ENCODE peak calls at places on chromosomes 2 and 18, in nine cellular contexts. W is body of pancreas, O is upper lobe of right lung, K is Panc1, G is BE2C, S is bronchial epithelial cell, J is neural progenitor cell, L is cardiac fibroblast, V is right atrium auricular region. N is an unnamed sample.

GRCh38 chr18:56233595-56233994 is 404.8 kb downstream of the TXNL1 start:
- DNase-seq in K (no peak), G (no peak), L (peak), J (no peak), S (peak), W (no peak), V (no peak), O (no peak), N (peak)

GRCh38 chr2:55616509-55617159 is 788 bp downstream of the PPP4R3B start:
- DNase-seq in K (no peak), L (peak), G (peak), J (peak), S (peak), O (no peak), W (peak), V (no peak), N (no peak)

GRCh38 chr2:109353806-109354745 is 225.1 kb downstream of the SH3RF3 start:
- DNase-seq in S (no peak), L (no peak), O (no peak), G (no peak), J (no peak), V (peak), K (no peak), W (no peak), N (no peak)

GRCh38 chr18:48675912-48676311 is 137.1 kb downstream of the CTIF start:
- DNase-seq in O (peak), J (no peak), V (no peak), S (no peak), K (no peak), L (no peak), G (no peak), W (no peak), N (no peak)

GRCh38 chr2:160650196-160651108 is 156.8 kb upstream of the RBMS1 start:
- DNase-seq in W (no peak), L (no peak), O (no peak), J (no peak), G (no peak), S (peak), K (no peak), V (no peak), N (no peak)

GRCh38 chr2:127195140-127196074 is 24.7 kb downstream of the CYP27C1 start:
- DNase-seq in G (no peak), J (no peak), V (peak), L (no peak), K (no peak), S (no peak), W (no peak), O (no peak), N (no peak)

GRCh38 chr2:77013932-77014331 is 508.2 kb downstream of the LRRTM4 start:
- DNase-seq in K (no peak), G (no peak), V (no peak), W (no peak), S (peak), O (no peak), J (no peak), L (no peak), N (no peak)

GRCh38 chr2:191680639-191681038 is 2.7 kb downstream of the NABP1 start:
- DNase-seq in J (no peak), K (no peak), G (no peak), S (no peak), W (no peak), V (no peak), O (no peak), L (no peak), N (no peak)

GRCh38 chr18:27604583-27604982 is 419.5 kb upstream of the CHST9 start:
- DNase-seq in K (no peak), L (peak), W (no peak), O (no peak), V (no peak), J (no peak), G (no peak), S (peak), N (no peak)

DNA sequence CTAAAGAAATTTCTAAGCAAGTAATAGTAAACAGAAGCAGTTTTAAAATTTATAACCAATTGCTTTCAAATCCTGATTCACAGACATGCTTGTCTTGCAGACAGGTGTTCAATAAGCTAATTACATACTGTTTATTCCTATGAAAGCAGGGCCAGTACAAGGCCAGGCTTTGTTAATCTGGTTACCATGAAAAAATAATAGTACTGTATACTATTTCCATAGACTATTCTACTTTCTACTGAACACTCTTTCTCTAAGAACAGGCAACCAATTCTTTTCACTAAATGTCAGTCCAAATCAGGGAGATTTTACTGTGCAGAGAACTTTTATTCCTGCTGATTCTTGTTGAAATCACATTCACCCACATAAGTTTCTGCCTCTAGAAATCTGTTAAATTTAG is 2.9 kb upstream of the SRSF7 start:
- DNase-seq in K (no peak), W (no peak), S (no peak), V (no peak), O (no peak), L (no peak), J (no peak), G (no peak), N (no peak)
- H3K4me3 ChIP-seq in K (no peak), W (no peak), S (no peak), V (no peak), O (no peak), L (no peak), J (no peak), G (no peak), N (no peak)

GRCh38 chr2:10178751-10179150 is 56.2 kb downstream of the RRM2 start:
- DNase-seq in S (no peak), L (no peak), V (no peak), O (no peak), W (no peak), J (no peak), G (no peak), K (no peak), N (no peak)
- TF ChIP-seq CTCF in S (no peak), L (no peak), V (no peak), O (no peak), W (no peak), J (no peak), G (no peak), K (no peak), N (no peak)

GRCh38 chr2:57726294-57726693 is 320.3 kb upstream of the VRK2 start:
- DNase-seq in O (no peak), J (no peak), G (no peak), S (no peak), L (no peak), W (no peak), K (no peak), V (no peak), N (no peak)

DNA sequence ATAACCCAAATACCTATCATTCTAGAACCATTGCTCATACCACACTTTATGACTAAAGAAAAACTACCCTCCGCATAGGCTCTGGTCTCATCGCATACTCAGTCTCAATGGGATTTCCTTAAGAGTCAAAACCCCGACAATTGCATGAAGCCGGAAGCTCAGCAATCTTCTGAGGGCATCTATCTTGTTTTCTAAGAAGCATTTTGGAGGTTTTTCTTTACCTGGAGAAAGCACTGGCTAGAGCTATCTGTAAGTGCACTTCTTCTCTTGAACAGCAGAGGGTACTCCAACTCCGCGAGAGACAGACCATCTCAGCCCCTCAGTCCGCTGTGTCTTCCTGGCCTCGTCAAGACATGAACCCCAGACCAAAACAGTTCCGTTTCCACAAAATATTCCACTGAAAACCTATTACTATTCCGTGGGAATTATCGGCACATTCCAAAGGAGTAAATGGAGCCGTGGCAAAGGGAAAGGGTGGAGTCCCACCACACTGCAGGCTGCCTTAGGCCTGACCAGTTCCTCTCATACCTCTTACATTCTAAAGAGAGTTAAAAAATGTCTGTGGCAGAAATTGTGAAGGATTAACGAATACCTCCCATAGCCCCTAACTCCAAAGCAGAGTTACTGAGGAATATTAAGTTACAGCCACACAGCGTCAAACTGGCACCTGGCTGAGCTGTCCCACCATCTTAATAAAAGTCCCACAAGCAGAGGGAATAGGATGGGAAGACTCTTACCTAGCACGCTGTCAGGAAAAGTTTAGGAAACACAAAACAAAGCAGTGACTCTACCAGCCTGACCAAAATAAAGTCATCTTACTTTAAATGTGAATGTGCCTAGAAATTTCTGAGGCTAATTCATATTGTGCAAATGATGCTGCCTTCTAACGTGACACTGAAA is 325.6 kb upstream of the VRK2 start:
- DNase-seq in G (peak), K (peak), S (peak), W (peak), L (peak), J (peak), O (peak), V (no peak), N (peak)
- H3K4me3 ChIP-seq in G (no peak), K (no peak), S (no peak), W (no peak), L (peak), J (peak), O (peak), V (no peak), N (peak)

DNA sequence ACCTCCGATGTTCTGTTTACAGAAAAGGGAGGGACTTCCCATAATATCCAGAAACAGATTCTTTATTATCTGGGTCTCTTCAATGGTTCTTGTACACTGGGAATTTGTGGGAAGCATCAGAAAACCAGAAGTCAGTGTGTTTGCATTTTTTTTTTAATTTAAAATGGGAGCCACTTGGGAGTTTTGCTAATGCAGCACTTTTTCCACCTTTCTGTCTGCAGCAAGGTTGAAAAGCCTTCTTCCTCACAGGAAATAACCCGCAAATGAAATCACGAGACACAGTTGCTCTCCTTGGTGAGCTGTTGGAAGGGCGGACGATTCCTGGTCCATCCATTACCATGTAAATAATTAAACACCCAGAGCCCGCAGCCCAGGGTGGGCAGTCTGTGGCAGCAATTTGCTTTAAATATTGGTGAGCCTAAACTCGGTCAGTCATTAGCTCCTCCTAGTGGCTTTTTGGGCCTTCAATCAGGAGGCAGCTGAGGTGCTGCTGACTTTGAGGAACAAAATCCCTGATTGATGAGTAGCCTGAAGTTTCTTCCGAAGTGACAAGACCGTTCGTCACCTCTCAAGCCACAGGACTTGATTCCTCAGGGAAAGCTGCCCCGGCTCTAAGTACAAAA is 471.5 kb downstream of the EPHA4 start:
- DNase-seq in W (no peak), G (no peak), V (no peak), J (peak), K (no peak), L (no peak), O (no peak), S (no peak), N (no peak)
- TF ChIP-seq CTCF in W (no peak), G (no peak), V (peak), J (peak), K (no peak), L (no peak), O (no peak), S (peak), N (peak)

DNA sequence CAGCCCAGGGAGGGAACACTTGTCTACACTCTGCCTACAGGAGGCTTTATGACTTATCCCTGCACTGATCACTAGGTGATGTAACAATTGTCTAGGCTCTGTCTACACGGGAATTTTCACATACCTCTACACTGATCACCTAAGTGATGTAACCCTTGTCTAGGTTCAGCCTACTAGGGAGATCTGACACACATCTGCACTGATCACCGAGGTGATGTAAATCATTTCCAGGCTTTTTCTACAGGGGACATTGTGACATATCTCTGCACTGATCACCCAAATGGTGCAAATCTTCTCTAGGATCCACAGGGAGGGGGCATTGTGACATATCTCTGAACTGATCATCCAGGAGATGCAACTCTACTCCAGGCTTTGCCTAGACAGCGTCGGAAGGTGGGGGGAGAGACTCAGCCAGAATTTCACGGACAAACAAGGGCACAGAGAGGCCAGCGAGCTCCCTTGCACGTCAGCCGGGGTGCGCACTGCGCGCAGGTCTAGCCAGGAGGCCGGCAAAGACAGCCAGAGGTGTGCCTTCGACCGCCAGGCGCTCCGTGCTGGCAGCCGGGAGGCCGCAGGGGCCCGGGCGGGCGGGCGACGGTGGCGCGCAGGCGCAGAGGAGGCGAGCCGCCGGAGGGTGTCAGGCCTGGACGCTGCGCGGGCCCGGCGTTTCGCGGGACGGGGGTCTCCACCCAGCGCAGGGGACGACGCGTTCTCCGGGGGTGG is 46.9 kb upstream of the USP14 start:
- DNase-seq in W (peak), S (peak), J (peak), V (no peak), L (peak), K (no peak), O (peak), G (peak), N (no peak)
- H3K4me3 ChIP-seq in W (no peak), S (peak), J (no peak), V (peak), L (peak), K (peak), O (peak), G (peak), N (peak)

DNA sequence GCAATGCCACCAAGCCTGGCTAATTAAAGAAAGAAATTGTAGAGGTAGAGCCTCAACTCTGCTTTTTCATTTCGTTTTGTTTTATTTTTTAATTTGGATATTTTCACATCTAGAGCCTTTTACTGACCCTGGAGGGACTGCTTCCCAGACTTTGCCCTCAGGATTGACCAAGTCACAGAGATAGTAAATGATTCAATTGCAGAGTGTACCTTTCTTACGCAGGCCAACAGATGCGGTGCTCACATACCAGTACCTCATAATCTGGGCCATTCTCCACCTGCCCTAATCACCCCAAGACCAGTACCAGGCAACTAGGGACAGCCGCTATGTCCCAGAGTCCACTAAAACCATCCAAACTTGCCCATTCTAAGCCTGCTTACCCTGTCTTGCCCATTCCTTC is 110.8 kb downstream of the DDX1 start:
- DNase-seq in S (no peak), J (no peak), L (no peak), G (no peak), W (no peak), O (no peak), V (no peak), K (no peak), N (no peak)
- TF ChIP-seq CTCF in S (no peak), J (no peak), L (no peak), G (no peak), W (no peak), O (no peak), V (no peak), K (no peak), N (no peak)

DNA sequence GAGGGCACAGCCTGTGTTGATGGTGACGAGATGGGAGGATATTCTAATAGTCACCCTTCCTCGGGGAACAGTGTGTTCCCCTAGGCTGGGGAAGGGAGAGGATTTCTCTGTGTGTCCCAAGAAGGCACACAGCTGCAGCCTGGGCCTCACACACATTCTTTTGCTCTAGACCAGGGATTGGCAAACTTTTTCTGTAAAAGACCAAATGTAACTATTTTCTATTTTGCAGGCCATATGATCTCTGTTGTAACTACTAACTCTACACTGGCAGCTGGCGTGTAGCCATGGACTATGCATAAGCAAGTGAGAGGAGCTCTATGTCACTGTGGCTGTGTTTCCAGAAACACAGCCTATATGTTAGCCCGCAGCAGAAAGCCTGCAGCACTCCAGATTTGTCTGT is 65.8 kb downstream of the ARHGAP28 start:
- DNase-seq in V (no peak), W (peak), G (no peak), S (no peak), K (no peak), L (peak), J (no peak), O (no peak), N (peak)
- H3K4me3 ChIP-seq in V (no peak), W (no peak), G (no peak), S (no peak), K (no peak), L (no peak), J (no peak), O (no peak), N (no peak)

GRCh38 chr2:241349941-241350340 is 6.1 kb upstream of the FARP2 start:
- DNase-seq in G (no peak), K (no peak), S (no peak), L (no peak), V (no peak), J (no peak), O (no peak), W (no peak), N (no peak)

GRCh38 chr2:241351640-241352031 is 4.4 kb upstream of the FARP2 start:
- DNase-seq in L (no peak), J (no peak), S (no peak), V (no peak), W (no peak), K (no peak), G (no peak), O (no peak), N (no peak)

GRCh38 chr2:241350530-241350877 is 5.6 kb upstream of the FARP2 start:
- DNase-seq in S (no peak), K (no peak), V (no peak), W (no peak), L (no peak), O (no peak), G (no peak), J (no peak), N (no peak)

GRCh38 chr2:241350878-241351639 is 5.0 kb upstream of the FARP2 start:
- DNase-seq in J (no peak), L (no peak), V (no peak), S (no peak), K (no peak), W (no peak), G (no peak), O (no peak), N (no peak)

DNA sequence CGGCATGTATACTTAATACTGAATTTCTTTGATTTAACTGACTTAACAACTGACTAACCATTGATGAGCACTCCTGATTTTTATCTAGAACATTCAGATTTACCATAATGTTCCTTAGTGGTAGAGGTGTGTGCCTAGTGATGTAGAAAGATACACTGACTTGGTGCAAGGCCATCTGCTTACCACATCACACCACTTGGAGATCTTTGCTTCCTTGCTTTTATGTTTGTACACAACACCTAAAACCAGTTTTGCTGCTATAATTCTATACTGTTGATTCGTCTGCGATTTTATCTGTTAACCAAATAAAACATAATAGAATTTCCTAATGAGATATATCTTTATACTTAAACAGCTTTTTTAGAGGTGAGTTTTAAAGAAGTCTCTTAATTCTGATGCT is 3.9 kb upstream of the FARP2 start:
- DNase-seq in K (no peak), V (no peak), W (no peak), L (no peak), O (no peak), G (no peak), S (no peak), J (no peak), N (no peak)
- TF ChIP-seq CTCF in K (no peak), V (no peak), W (no peak), L (no peak), O (no peak), G (no peak), S (no peak), J (no peak), N (no peak)

N was measured in AG04450.